ENCODE peak calls at places on chromosomes 4 and X, in seven cellular contexts. One of them, this sample, is unnamed.

GRCh38 chrX:129600981-129601424 is 53.8 kb downstream of the APLN start:
- DNase-seq in IMR-90: peak
- DNase-seq in mesendoderm: peak
- DNase-seq in H1: no peak
- DNase-seq in mesenchymal stem cell: peak
- DNase-seq in neuronal stem cell: no peak
- DNase-seq in trophoblast cell: no peak
- DNase-seq in this sample: no peak

GRCh38 chr4:1503583-1504471 is 97.6 kb upstream of the NKX1-1 start:
- DNase-seq in IMR-90: no peak
- DNase-seq in mesendoderm: peak
- DNase-seq in H1: peak
- DNase-seq in mesenchymal stem cell: no peak
- DNase-seq in neuronal stem cell: no peak
- DNase-seq in trophoblast cell: no peak
- DNase-seq in this sample: peak

GRCh38 chr4:106809083-106809482 is 227.0 kb downstream of the DKK2 start:
- DNase-seq in IMR-90: peak
- DNase-seq in mesendoderm: peak
- DNase-seq in H1: no peak
- DNase-seq in mesenchymal stem cell: peak
- DNase-seq in neuronal stem cell: no peak
- DNase-seq in trophoblast cell: no peak
- DNase-seq in this sample: no peak

GRCh38 chrX:107672955-107673378 is 44.7 kb downstream of the PRPS1 start:
- DNase-seq in IMR-90: peak
- DNase-seq in mesendoderm: peak
- DNase-seq in H1: peak
- DNase-seq in mesenchymal stem cell: peak
- DNase-seq in neuronal stem cell: no peak
- DNase-seq in trophoblast cell: no peak
- DNase-seq in this sample: peak

GRCh38 chr4:8144359-8144758 is 14.3 kb downstream of the ABLIM2 start:
- DNase-seq in IMR-90: no peak
- DNase-seq in mesendoderm: peak
- DNase-seq in H1: no peak
- DNase-seq in mesenchymal stem cell: no peak
- DNase-seq in neuronal stem cell: no peak
- DNase-seq in trophoblast cell: no peak
- DNase-seq in this sample: peak

GRCh38 chr4:93788712-93789111 is 39.8 kb upstream of the ATOH1 start:
- DNase-seq in IMR-90: peak
- DNase-seq in mesendoderm: peak
- DNase-seq in H1: no peak
- DNase-seq in mesenchymal stem cell: peak
- DNase-seq in neuronal stem cell: no peak
- DNase-seq in trophoblast cell: no peak
- DNase-seq in this sample: no peak

GRCh38 chrX:29726811-29727210 is 488.6 kb upstream of the MAGEB2 start:
- DNase-seq in IMR-90: no peak
- DNase-seq in mesendoderm: no peak
- DNase-seq in H1: no peak
- DNase-seq in mesenchymal stem cell: no peak
- DNase-seq in neuronal stem cell: no peak
- DNase-seq in trophoblast cell: no peak
- DNase-seq in this sample: no peak

GRCh38 chr4:179797718-179798117 is 2355.5 kb upstream of the AGA start:
- DNase-seq in IMR-90: no peak
- DNase-seq in mesendoderm: no peak
- DNase-seq in H1: no peak
- DNase-seq in mesenchymal stem cell: no peak
- DNase-seq in neuronal stem cell: no peak
- DNase-seq in trophoblast cell: no peak
- DNase-seq in this sample: no peak

GRCh38 chr4:95627709-95628108 is 78.9 kb upstream of the UNC5C start:
- DNase-seq in IMR-90: no peak
- DNase-seq in mesendoderm: no peak
- DNase-seq in H1: no peak
- DNase-seq in mesenchymal stem cell: no peak
- DNase-seq in neuronal stem cell: no peak
- DNase-seq in trophoblast cell: no peak
- DNase-seq in this sample: no peak

GRCh38 chrX:154734101-154734781 is 16.6 kb downstream of the GAB3 start:
- DNase-seq in IMR-90: peak
- DNase-seq in mesendoderm: no peak
- DNase-seq in H1: no peak
- DNase-seq in mesenchymal stem cell: peak
- DNase-seq in neuronal stem cell: no peak
- DNase-seq in trophoblast cell: peak
- DNase-seq in this sample: no peak

GRCh38 chr4:120842046-120842445 is 80.5 kb downstream of the PRDM5 start:
- DNase-seq in IMR-90: peak
- DNase-seq in mesendoderm: no peak
- DNase-seq in H1: no peak
- DNase-seq in mesenchymal stem cell: peak
- DNase-seq in neuronal stem cell: no peak
- DNase-seq in trophoblast cell: no peak
- DNase-seq in this sample: no peak
- H4K8ac ChIP-seq in IMR-90: peak
- H4K8ac ChIP-seq in mesendoderm: no peak
- H4K8ac ChIP-seq in H1: no peak
- H4K8ac ChIP-seq in mesenchymal stem cell: no peak
- H4K8ac ChIP-seq in neuronal stem cell: no peak
- H4K8ac ChIP-seq in trophoblast cell: no peak
- H4K8ac ChIP-seq in this sample: no peak

DNA sequence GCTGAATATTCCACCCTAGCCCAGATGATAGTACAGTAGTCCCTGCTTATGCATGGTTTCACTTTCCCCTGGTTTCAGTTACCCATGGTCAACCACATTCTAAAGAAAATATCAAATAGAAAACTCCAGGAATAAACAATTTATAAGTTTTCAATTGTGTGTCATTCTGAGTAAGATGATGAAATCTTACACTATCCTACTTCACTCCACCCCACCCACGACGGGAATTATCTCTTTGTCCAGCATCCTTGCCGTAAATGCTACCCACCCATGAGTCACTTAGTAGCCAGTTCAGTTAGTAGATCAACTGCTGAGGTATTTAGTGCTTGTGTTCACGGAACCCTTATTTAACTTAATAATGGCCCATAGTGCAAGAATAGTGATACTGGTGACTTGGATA is 91.4 kb downstream of the KLHL13 start:
- DNase-seq in IMR-90: peak
- DNase-seq in mesendoderm: no peak
- DNase-seq in H1: no peak
- DNase-seq in mesenchymal stem cell: no peak
- DNase-seq in neuronal stem cell: no peak
- DNase-seq in trophoblast cell: no peak
- DNase-seq in this sample: no peak
- H4K8ac ChIP-seq in IMR-90: peak
- H4K8ac ChIP-seq in mesendoderm: no peak
- H4K8ac ChIP-seq in H1: no peak
- H4K8ac ChIP-seq in mesenchymal stem cell: no peak
- H4K8ac ChIP-seq in neuronal stem cell: no peak
- H4K8ac ChIP-seq in trophoblast cell: no peak
- H4K8ac ChIP-seq in this sample: no peak

DNA sequence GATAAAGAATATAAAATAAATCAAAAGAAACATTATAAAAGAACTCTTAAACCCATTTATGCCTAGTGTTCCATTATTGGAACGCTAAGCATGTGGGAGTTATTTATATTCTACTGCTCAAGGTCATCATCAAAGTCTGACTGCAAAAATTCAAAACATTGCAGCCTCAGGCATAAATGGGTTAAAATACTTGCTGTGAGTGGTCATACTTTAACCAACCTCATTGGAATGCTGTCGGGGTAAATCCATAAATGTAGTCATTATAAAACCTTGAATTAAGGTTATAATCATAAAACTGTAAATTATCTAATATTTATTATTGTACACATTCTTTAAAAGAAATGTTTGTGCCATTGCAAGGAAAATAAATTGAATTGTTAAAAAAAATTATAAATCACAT is 55.0 kb downstream of the RPS6KA6 start:
- DNase-seq in IMR-90: peak
- DNase-seq in mesendoderm: no peak
- DNase-seq in H1: no peak
- DNase-seq in mesenchymal stem cell: no peak
- DNase-seq in neuronal stem cell: no peak
- DNase-seq in trophoblast cell: no peak
- DNase-seq in this sample: no peak
- H4K8ac ChIP-seq in IMR-90: no peak
- H4K8ac ChIP-seq in mesendoderm: no peak
- H4K8ac ChIP-seq in H1: no peak
- H4K8ac ChIP-seq in mesenchymal stem cell: no peak
- H4K8ac ChIP-seq in neuronal stem cell: no peak
- H4K8ac ChIP-seq in trophoblast cell: no peak
- H4K8ac ChIP-seq in this sample: no peak

DNA sequence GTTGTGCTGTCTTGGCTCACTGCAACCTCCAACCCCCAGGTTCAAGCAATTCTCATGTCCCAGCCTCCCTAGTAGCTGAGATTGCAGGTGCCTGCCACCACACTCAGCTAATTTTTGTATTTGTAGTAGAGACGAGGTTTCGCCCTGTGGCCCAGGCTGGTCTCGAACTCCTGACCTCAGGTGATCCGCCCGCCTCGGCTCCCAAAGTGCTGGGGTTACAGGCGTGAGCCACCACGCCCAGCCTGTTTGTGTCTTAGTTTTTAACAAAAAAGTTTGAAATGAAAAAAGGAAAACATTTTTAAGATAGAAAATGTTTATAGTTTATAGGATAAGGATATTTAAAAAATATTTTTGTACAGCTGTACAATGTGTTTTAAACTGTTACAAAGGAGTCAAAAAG is 62.4 kb downstream of the CAPN6 start:
- DNase-seq in IMR-90: no peak
- DNase-seq in mesendoderm: no peak
- DNase-seq in H1: no peak
- DNase-seq in mesenchymal stem cell: no peak
- DNase-seq in neuronal stem cell: no peak
- DNase-seq in trophoblast cell: no peak
- DNase-seq in this sample: no peak
- H4K8ac ChIP-seq in IMR-90: no peak
- H4K8ac ChIP-seq in mesendoderm: no peak
- H4K8ac ChIP-seq in H1: no peak
- H4K8ac ChIP-seq in mesenchymal stem cell: no peak
- H4K8ac ChIP-seq in neuronal stem cell: no peak
- H4K8ac ChIP-seq in trophoblast cell: no peak
- H4K8ac ChIP-seq in this sample: no peak

GRCh38 chrX:131711478-131711867 is 167.6 kb downstream of the OR13H1 start:
- DNase-seq in IMR-90: no peak
- DNase-seq in mesendoderm: no peak
- DNase-seq in H1: no peak
- DNase-seq in mesenchymal stem cell: no peak
- DNase-seq in neuronal stem cell: no peak
- DNase-seq in trophoblast cell: no peak
- DNase-seq in this sample: no peak
- H4K8ac ChIP-seq in IMR-90: no peak
- H4K8ac ChIP-seq in mesendoderm: no peak
- H4K8ac ChIP-seq in H1: no peak
- H4K8ac ChIP-seq in mesenchymal stem cell: no peak
- H4K8ac ChIP-seq in neuronal stem cell: no peak
- H4K8ac ChIP-seq in trophoblast cell: no peak
- H4K8ac ChIP-seq in this sample: no peak

GRCh38 chr4:82247171-82247570 is 126.6 kb downstream of the HNRNPD start:
- DNase-seq in IMR-90: no peak
- DNase-seq in mesendoderm: peak
- DNase-seq in H1: no peak
- DNase-seq in mesenchymal stem cell: no peak
- DNase-seq in neuronal stem cell: no peak
- DNase-seq in trophoblast cell: no peak
- DNase-seq in this sample: no peak
- H4K8ac ChIP-seq in IMR-90: no peak
- H4K8ac ChIP-seq in mesendoderm: no peak
- H4K8ac ChIP-seq in H1: no peak
- H4K8ac ChIP-seq in mesenchymal stem cell: no peak
- H4K8ac ChIP-seq in neuronal stem cell: no peak
- H4K8ac ChIP-seq in trophoblast cell: no peak
- H4K8ac ChIP-seq in this sample: no peak